ENCODE peak calls at places on chromosomes 4 and X, in six cellular contexts. B, U, N, R, S and F are unnamed samples.

GRCh38 chrX:68343551-68343950 is 89.7 kb downstream of the OPHN1 start:
- DNase-seq in N (no peak), R (no peak), B (no peak), U (no peak), S (no peak), F (no peak)

GRCh38 chr4:47852121-47852520 is 14.3 kb upstream of the CORIN start:
- DNase-seq in N (no peak), S (no peak), R (no peak), B (no peak), U (no peak), F (no peak)

GRCh38 chrX:97405031-97405685 is 521.5 kb downstream of the RPA4 start:
- DNase-seq in R (no peak), B (no peak), S (no peak), U (no peak), N (no peak), F (no peak)

GRCh38 chr4:123158576-123158975 is 236.2 kb upstream of the NUDT6 start:
- DNase-seq in S (no peak), R (no peak), U (no peak), B (no peak), N (no peak), F (no peak)

GRCh38 chr4:145061325-145061920 is 36.6 kb downstream of the ANAPC10 start:
- DNase-seq in S (no peak), U (no peak), R (no peak), B (no peak), N (peak; percentile 41), F (no peak)

GRCh38 chr4:77050962-77051361 is 24.8 kb downstream of the CCNI start:
- DNase-seq in B (no peak), U (no peak), S (no peak), N (no peak), R (no peak), F (no peak)

GRCh38 chrX:150573702-150574101 is 5.3 kb downstream of the MTM1 start:
- DNase-seq in R (peak; percentile 40), N (no peak), B (no peak), U (no peak), S (no peak), F (no peak)

GRCh38 chr4:3773552-3774001 is 7.4 kb downstream of the ADRA2C start:
- DNase-seq in S (no peak), N (peak; percentile 44), U (no peak), R (no peak), B (no peak), F (no peak)

GRCh38 chr4:55770662-55771061 is 48.9 kb upstream of the EXOC1L start:
- DNase-seq in S (no peak), U (no peak), B (no peak), R (no peak), N (no peak), F (no peak)

GRCh38 chr4:13640149-13640671 is 12.7 kb upstream of the BOD1L1 start:
- DNase-seq in N (no peak), B (no peak), U (no peak), S (no peak), R (no peak), F (no peak)

GRCh38 chr4:82217986-82218715 is 155.6 kb downstream of the HNRNPD start:
- DNase-seq in N (no peak), B (no peak), R (no peak), S (no peak), U (no peak), F (no peak)

GRCh38 chr4:94416335-94416734 is 35.4 kb upstream of the PDLIM5 start:
- DNase-seq in U (no peak), B (no peak), S (no peak), N (no peak), R (no peak), F (no peak)

GRCh38 chr4:10123227-10124101 is 6.9 kb upstream of the WDR1 start:
- DNase-seq in B (no peak), U (no peak), S (no peak), R (peak; percentile 58), N (peak; percentile 86), F (no peak)

GRCh38 chr4:73435984-73436383 is at the start of gene AFP:
- DNase-seq in B (no peak), S (no peak), U (no peak), R (no peak), N (peak; percentile 47), F (no peak)

GRCh38 chr4:125703443-125703842 is 388.7 kb downstream of the FAT4 start:
- DNase-seq in R (no peak), N (no peak), B (no peak), S (no peak), U (no peak), F (no peak)

GRCh38 chr4:1998296-1998695 is 10.5 kb downstream of the NELFA start:
- DNase-seq in S (no peak), N (no peak), R (no peak), B (no peak), U (no peak), F (no peak)

GRCh38 chr4:164779811-164780216 is 25.9 kb downstream of the SMIM31 start:
- DNase-seq in U (no peak), N (peak; percentile 13), S (peak; percentile 11), R (no peak), B (no peak), F (peak; percentile 43)

GRCh38 chr4:3531306-3531886 is 826 bp downstream of the LRPAP1 start:
- DNase-seq in B (no peak), S (no peak), R (no peak), N (no peak), U (no peak), F (no peak)

GRCh38 chr4:26493461-26493860 is 3.2 kb upstream of the CCKAR start:
- DNase-seq in U (no peak), N (no peak), B (no peak), R (no peak), S (no peak), F (no peak)

DNA sequence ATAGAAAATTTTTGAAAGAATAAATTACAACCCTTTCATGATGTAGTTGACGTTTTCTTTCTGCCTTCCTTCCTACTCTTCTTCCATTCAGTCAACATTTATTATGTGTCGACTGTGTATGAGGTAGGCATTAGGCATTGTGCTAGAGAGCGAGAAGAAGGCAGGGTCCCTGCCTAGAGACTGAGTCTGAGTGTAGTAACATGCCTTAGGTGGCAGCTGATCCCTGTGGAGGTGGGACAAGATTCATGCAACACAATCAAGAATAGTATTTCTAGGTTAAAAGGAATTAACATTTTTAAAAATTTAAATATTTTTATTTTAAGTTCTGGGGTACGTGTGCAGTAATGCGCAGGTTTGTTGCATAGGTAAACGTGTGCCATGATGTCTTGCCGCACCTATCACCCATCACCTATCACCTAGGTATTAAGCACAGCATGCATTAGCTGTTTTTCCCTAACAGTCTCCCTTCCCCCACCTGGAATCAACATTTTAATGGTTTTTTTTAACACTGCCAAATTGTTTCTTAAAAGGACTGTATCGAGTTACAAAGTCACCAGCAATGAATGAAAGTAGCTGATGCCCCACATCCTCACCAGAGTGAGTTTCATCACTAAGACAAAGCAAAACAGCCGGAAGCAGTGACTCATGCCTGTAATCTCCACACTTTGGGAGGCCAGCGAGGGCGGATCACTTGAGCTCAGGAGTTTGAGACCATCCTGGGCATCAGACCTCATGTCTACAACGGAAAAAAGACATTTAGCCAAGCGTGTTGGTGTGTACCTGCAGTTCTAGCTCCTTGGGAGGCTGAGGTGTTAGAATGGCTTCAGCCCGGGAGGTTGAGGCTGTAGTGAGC is 84.0 kb downstream of the WWC2 start:
- DNase-seq in R (no peak), U (no peak), N (peak; percentile 86), S (no peak), B (peak; percentile 16), F (peak; percentile 26)
- TF ChIP-seq EP300 in R (no peak), U (no peak), N (no peak), S (peak; percentile 68), B (no peak), F (no peak)

DNA sequence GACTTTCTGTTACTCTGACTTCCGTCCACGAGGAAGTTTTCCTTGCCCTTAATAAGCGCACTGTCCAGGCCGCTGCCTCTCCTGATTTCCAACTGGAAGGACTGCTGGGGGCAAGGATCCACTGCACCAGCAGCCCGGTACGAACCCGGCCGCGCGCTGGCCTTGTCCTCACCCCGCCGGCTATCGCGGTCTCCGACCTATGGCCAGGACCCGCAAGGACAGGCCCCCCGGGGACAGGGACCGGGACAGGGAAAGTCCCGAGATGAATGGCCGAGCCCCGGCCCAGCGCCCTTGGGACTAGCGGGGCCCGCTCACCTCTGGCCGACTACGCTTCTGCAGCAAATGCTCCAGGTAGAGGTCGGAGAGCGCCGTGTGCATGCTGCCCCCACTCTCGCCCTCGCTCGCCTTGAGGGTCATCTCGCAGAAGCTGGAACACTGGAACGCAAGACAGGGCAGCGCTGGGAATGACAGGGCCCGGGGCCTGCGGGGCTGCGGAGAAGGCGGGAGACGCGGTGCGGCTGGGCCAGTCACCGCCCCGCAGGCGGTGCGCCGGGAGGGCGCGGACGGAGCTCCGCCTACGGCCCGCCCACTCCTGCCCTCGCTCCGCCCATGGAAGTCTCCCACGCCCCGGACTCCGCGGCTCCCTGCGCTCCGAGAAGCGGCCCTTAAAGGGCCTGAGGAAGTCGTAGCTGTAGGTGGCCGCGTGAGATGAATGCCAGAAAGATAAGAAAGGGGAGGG is at the start of gene MPP1:
- DNase-seq in N (no peak), R (peak; percentile 84), B (peak; percentile 23), S (peak; percentile 88), U (peak; percentile 87), F (peak; percentile 81)
- TF ChIP-seq POLR2A in N (no peak), R (peak; percentile 52), B (no peak), S (peak; percentile 83), U (peak; percentile 29), F (no peak)

GRCh38 chr4:174485025-174485424 is 37.3 kb downstream of the HPGD start:
- DNase-seq in U (no peak), S (no peak), N (no peak), B (no peak), R (no peak), F (no peak)

GRCh38 chr4:174494731-174495130 is 27.6 kb downstream of the HPGD start:
- DNase-seq in U (no peak), S (no peak), B (no peak), R (no peak), N (no peak), F (no peak)

GRCh38 chr4:174494146-174494545 is 28.1 kb downstream of the HPGD start:
- DNase-seq in S (no peak), R (no peak), B (no peak), U (no peak), N (no peak), F (no peak)

DNA sequence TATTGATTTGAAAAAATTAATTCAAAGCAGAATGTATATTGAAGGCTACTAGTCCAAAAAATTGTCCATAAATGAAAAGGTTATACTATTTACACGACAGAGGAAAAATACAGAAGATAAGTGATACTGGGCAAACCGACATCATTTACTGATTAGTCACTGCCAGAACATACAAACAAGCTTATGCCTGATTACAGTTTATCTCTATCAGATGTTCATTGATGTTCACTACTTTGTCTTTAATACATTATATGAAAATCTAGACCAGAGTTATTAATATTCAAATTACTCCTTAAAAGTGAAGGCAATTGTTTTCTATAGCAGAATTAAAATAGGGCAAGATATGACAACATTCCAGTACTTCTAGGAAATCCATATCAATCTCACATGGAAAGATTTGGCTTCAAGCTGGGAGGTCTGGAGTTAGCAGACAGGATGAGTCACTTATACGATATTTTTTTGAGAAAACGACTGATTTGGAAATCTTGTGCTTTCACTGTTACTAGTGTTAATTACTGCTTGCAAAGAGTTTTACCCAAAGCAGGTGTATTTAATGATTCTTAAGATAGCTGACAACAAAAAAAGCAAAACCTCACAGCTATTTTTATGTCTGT is 31.8 kb downstream of the HPGD start:
- DNase-seq in N (no peak), R (no peak), B (no peak), S (no peak), U (no peak), F (no peak)
- TF ChIP-seq EP300 in N (no peak), R (no peak), B (no peak), S (no peak), U (no peak), F (no peak)

GRCh38 chr4:84582302-84582987 is 482 bp upstream of the CDS1 start:
- DNase-seq in U (peak; percentile 90), B (peak; percentile 71), N (peak; percentile 61), S (peak; percentile 96), R (peak; percentile 97), F (peak; percentile 98)
- TF ChIP-seq POLR2A in U (peak; percentile 40), B (no peak), N (no peak), S (no peak), R (peak; percentile 50), F (peak; percentile 69)